ENCODE peak calls at places on chromosomes 5 and 9, in seven cellular contexts. One of them, this sample, is unnamed.

GRCh38 chr9:132247942-132248341 is 86.1 kb downstream of the NTNG2 start:
- DNase-seq in MM.1S: no peak
- DNase-seq in GM06990: no peak
- DNase-seq in Peyer's patch: no peak
- DNase-seq in IMR-90: no peak
- DNase-seq in brain microvascular endothelial cell: no peak
- DNase-seq in left ventricle myocardium inferior: no peak
- DNase-seq in this sample: no peak

GRCh38 chr5:132656774-132657355 is 1.1 kb upstream of the IL13 start:
- DNase-seq in left ventricle myocardium inferior: no peak
- DNase-seq in IMR-90: no peak
- DNase-seq in MM.1S: no peak
- DNase-seq in GM06990: peak; percentile 26
- DNase-seq in brain microvascular endothelial cell: no peak
- DNase-seq in Peyer's patch: no peak
- DNase-seq in this sample: no peak

GRCh38 chr5:60595183-60595582 is 104.8 kb downstream of the DEPDC1B start:
- DNase-seq in left ventricle myocardium inferior: no peak
- DNase-seq in IMR-90: no peak
- DNase-seq in brain microvascular endothelial cell: no peak
- DNase-seq in Peyer's patch: no peak
- DNase-seq in MM.1S: no peak
- DNase-seq in GM06990: no peak
- DNase-seq in this sample: no peak

GRCh38 chr9:34744295-34745221 is 34.6 kb upstream of the CCL21 start:
- DNase-seq in MM.1S: no peak
- DNase-seq in Peyer's patch: no peak
- DNase-seq in GM06990: no peak
- DNase-seq in IMR-90: peak; percentile 58
- DNase-seq in left ventricle myocardium inferior: peak; percentile 40
- DNase-seq in brain microvascular endothelial cell: peak; percentile 29
- DNase-seq in this sample: no peak

GRCh38 chr5:83942155-83942554 is 221.5 kb upstream of the HAPLN1 start:
- DNase-seq in brain microvascular endothelial cell: no peak
- DNase-seq in left ventricle myocardium inferior: no peak
- DNase-seq in GM06990: no peak
- DNase-seq in Peyer's patch: no peak
- DNase-seq in MM.1S: peak; percentile 70
- DNase-seq in IMR-90: no peak
- DNase-seq in this sample: no peak

GRCh38 chr5:122972877-122973276 is 63.6 kb downstream of the PPIC start:
- DNase-seq in Peyer's patch: no peak
- DNase-seq in MM.1S: no peak
- DNase-seq in GM06990: no peak
- DNase-seq in brain microvascular endothelial cell: peak; percentile 19
- DNase-seq in left ventricle myocardium inferior: no peak
- DNase-seq in IMR-90: peak; percentile 75
- DNase-seq in this sample: no peak

GRCh38 chr5:5141011-5141599 is 975 bp downstream of the ADAMTS16 start:
- DNase-seq in GM06990: no peak
- DNase-seq in MM.1S: no peak
- DNase-seq in left ventricle myocardium inferior: no peak
- DNase-seq in brain microvascular endothelial cell: no peak
- DNase-seq in IMR-90: no peak
- DNase-seq in Peyer's patch: no peak
- DNase-seq in this sample: no peak

GRCh38 chr9:88746029-88746743 is 211.2 kb downstream of the NXNL2 start:
- DNase-seq in left ventricle myocardium inferior: peak; percentile 51
- DNase-seq in IMR-90: peak; percentile 95
- DNase-seq in GM06990: no peak
- DNase-seq in brain microvascular endothelial cell: peak; percentile 94
- DNase-seq in MM.1S: no peak
- DNase-seq in Peyer's patch: no peak
- DNase-seq in this sample: no peak

GRCh38 chr9:137385061-137385655 is 37.8 kb downstream of the EXD3 start:
- DNase-seq in brain microvascular endothelial cell: no peak
- DNase-seq in GM06990: no peak
- DNase-seq in left ventricle myocardium inferior: peak; percentile 4
- DNase-seq in Peyer's patch: no peak
- DNase-seq in MM.1S: no peak
- DNase-seq in IMR-90: no peak
- DNase-seq in this sample: no peak

GRCh38 chr9:109908459-109909390 is 128.7 kb downstream of the PALM2AKAP2 start:
- DNase-seq in left ventricle myocardium inferior: no peak
- DNase-seq in MM.1S: no peak
- DNase-seq in Peyer's patch: no peak
- DNase-seq in IMR-90: peak; percentile 96
- DNase-seq in brain microvascular endothelial cell: peak; percentile 62
- DNase-seq in GM06990: no peak
- DNase-seq in this sample: no peak

GRCh38 chr9:129888085-129888808 is 53.0 kb downstream of the USP20 start:
- DNase-seq in Peyer's patch: peak; percentile 60
- DNase-seq in MM.1S: peak; percentile 99
- DNase-seq in IMR-90: no peak
- DNase-seq in left ventricle myocardium inferior: peak; percentile 53
- DNase-seq in brain microvascular endothelial cell: no peak
- DNase-seq in GM06990: peak; percentile 95
- DNase-seq in this sample: peak; percentile 82

GRCh38 chr9:129888809-129889460 is 53.7 kb downstream of the USP20 start:
- DNase-seq in MM.1S: no peak
- DNase-seq in left ventricle myocardium inferior: no peak
- DNase-seq in brain microvascular endothelial cell: no peak
- DNase-seq in IMR-90: no peak
- DNase-seq in GM06990: no peak
- DNase-seq in Peyer's patch: no peak
- DNase-seq in this sample: no peak

GRCh38 chr9:129886226-129887174 is 51.2 kb downstream of the USP20 start:
- DNase-seq in MM.1S: peak; percentile 58
- DNase-seq in left ventricle myocardium inferior: no peak
- DNase-seq in GM06990: peak; percentile 61
- DNase-seq in IMR-90: no peak
- DNase-seq in brain microvascular endothelial cell: no peak
- DNase-seq in Peyer's patch: no peak
- DNase-seq in this sample: no peak

GRCh38 chr9:129885670-129886106 is 50.4 kb downstream of the USP20 start:
- DNase-seq in Peyer's patch: peak; percentile 92
- DNase-seq in brain microvascular endothelial cell: peak; percentile 86
- DNase-seq in IMR-90: peak; percentile 89
- DNase-seq in GM06990: peak; percentile 90
- DNase-seq in MM.1S: peak; percentile 90
- DNase-seq in left ventricle myocardium inferior: peak; percentile 93
- DNase-seq in this sample: peak; percentile 96

DNA sequence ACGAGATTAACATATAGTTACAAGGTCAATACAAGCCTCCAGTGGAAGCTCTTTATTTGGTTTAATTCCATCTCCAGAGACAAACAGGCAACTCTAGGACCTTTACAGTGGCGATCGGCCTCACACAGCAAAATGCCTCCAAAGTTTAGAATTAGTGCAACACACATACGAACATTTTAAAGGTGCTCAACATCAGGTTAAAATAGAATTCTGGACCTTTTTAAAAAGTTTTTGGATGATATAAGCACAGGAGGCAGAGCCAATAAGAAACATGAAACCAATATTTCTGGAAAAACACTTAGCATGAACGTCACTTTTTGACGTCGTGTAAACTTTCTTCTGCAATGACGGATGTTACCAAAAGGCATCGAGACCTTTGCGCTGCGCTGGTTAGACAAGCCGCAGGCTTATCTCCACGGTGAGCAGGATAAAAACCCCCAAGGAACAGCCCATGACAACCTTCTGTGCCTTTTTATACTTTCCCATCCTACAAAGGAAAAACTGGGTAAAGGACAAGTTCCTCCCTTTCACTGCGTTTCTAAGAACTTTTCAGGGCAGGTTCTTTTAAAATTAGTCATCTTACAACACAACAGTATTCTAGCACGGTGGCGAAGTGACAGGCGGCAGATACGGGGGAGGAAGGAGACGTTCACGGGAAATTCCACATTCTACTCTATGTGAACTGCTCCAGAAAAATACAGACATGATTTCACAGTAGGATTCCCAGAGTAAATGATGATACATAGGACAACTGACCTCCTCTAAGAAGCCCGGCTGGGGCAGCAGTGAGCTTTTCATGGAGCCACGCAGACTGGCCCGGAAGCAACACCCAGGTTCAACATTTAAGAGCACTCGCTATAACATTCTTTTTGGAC is 52.2 kb downstream of the USP20 start:
- DNase-seq in MM.1S: peak; percentile 72
- DNase-seq in left ventricle myocardium inferior: no peak
- DNase-seq in IMR-90: peak; percentile 81
- DNase-seq in GM06990: no peak
- DNase-seq in Peyer's patch: no peak
- DNase-seq in brain microvascular endothelial cell: peak; percentile 73
- DNase-seq in this sample: no peak
- H3K4me3 ChIP-seq in MM.1S: peak overlapping the region; percentile 65
- H3K4me3 ChIP-seq in left ventricle myocardium inferior: peak overlapping the region; percentile 66
- H3K4me3 ChIP-seq in IMR-90: no peak overlapping the region
- H3K4me3 ChIP-seq in GM06990: peak overlapping the region; percentile 33
- H3K4me3 ChIP-seq in Peyer's patch: peak overlapping the region; percentile 11
- H3K4me3 ChIP-seq in brain microvascular endothelial cell: no peak overlapping the region
- H3K4me3 ChIP-seq in this sample: peak overlapping the region; percentile 42

DNA sequence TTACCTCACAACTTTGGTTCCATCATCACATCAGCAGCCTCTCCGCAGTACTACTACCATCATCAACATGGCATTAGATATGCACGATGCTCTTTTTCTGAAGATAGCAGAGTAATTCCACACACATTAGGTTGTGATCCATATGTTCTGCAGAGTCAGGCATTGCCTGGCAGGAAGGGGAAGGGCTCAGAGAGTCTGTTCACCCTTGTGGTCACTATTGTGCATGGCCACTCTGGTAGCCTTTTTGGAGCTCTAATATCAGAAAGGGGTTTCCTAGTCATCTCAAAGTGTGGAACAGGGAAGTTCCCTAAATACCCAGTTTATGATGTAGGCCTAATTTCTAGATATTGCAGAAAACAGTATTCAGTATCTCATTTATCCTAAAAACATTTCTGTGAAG is 373.6 kb downstream of the BNC2 start:
- DNase-seq in IMR-90: no peak
- DNase-seq in brain microvascular endothelial cell: no peak
- DNase-seq in MM.1S: no peak
- DNase-seq in left ventricle myocardium inferior: no peak
- DNase-seq in Peyer's patch: no peak
- DNase-seq in GM06990: no peak
- DNase-seq in this sample: no peak
- TF ChIP-seq CTCF in IMR-90: no peak
- TF ChIP-seq CTCF in brain microvascular endothelial cell: peak; percentile 30
- TF ChIP-seq CTCF in MM.1S: no peak
- TF ChIP-seq CTCF in left ventricle myocardium inferior: no peak
- TF ChIP-seq CTCF in Peyer's patch: no peak
- TF ChIP-seq CTCF in GM06990: no peak
- TF ChIP-seq CTCF in this sample: no peak

GRCh38 chr5:150117945-150118560 is 31.7 kb upstream of the CSF1R start:
- DNase-seq in Peyer's patch: peak; percentile 28
- DNase-seq in IMR-90: no peak
- DNase-seq in brain microvascular endothelial cell: no peak
- DNase-seq in left ventricle myocardium inferior: no peak
- DNase-seq in GM06990: no peak
- DNase-seq in MM.1S: no peak
- DNase-seq in this sample: no peak
- H3K36me3 ChIP-seq in Peyer's patch: peaks cover 24% of the 10 kb centered on the region
- H3K36me3 ChIP-seq in IMR-90: peaks cover 88% of the 10 kb centered on the region
- H3K36me3 ChIP-seq in brain microvascular endothelial cell: peaks cover 90% of the 10 kb centered on the region
- H3K36me3 ChIP-seq in left ventricle myocardium inferior: peaks cover 38% of the 10 kb centered on the region
- H3K36me3 ChIP-seq in GM06990: no peaks in the 10 kb centered on the region
- H3K36me3 ChIP-seq in MM.1S: no peaks in the 10 kb centered on the region
- H3K36me3 ChIP-seq in this sample: peaks cover 59% of the 10 kb centered on the region

DNA sequence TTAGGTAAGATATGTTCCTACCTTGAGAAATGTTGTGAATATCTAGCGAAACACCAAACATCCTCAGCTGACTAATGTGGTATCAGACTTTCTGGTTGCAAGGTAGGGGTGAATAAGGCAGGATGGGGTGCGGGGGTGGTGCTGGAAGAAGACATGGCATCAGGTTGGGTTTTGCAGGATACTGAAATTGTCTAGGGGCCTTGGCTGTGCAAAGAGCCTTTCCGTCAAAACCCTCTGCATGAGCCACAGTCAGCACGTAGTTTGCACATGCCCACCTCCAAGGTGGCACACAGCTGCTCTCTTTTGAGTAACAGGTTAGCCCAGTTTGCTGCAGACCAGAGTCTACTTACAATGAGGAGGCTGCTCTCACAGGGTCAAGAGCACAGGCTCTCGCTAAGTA is 42.0 kb downstream of the SFXN1 start:
- DNase-seq in GM06990: no peak
- DNase-seq in left ventricle myocardium inferior: no peak
- DNase-seq in brain microvascular endothelial cell: no peak
- DNase-seq in MM.1S: no peak
- DNase-seq in IMR-90: no peak
- DNase-seq in Peyer's patch: no peak
- DNase-seq in this sample: no peak
- H3K4me3 ChIP-seq in GM06990: no peak overlapping the region
- H3K4me3 ChIP-seq in left ventricle myocardium inferior: no peak overlapping the region
- H3K4me3 ChIP-seq in brain microvascular endothelial cell: no peak overlapping the region
- H3K4me3 ChIP-seq in MM.1S: no peak overlapping the region
- H3K4me3 ChIP-seq in IMR-90: no peak overlapping the region
- H3K4me3 ChIP-seq in Peyer's patch: no peak overlapping the region
- H3K4me3 ChIP-seq in this sample: no peak overlapping the region

DNA sequence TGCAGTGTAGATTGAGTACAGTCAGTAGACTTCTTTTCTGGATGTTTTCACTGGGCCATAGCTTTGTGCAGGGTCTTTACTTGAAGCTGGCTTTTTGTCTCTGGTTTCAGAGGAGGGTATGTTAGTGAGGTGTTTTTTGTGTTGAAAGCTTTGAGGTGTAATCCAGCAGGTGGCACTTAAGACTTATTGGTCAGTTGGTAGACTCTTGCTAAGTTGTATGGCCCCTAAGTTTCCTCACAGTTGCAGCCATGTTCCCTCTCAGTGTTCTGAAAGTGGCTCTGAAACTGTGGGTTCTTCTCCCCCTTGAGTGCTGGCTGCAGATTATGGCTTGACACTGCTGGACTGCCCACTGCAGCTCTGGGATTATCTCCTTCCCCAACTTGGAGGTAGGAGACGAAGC is 55.7 kb upstream of the SLC44A1 start:
- DNase-seq in brain microvascular endothelial cell: no peak
- DNase-seq in left ventricle myocardium inferior: no peak
- DNase-seq in IMR-90: no peak
- DNase-seq in MM.1S: peak; percentile 57
- DNase-seq in Peyer's patch: no peak
- DNase-seq in GM06990: no peak
- DNase-seq in this sample: no peak
- TF ChIP-seq CTCF in brain microvascular endothelial cell: no peak
- TF ChIP-seq CTCF in left ventricle myocardium inferior: peak; percentile 30
- TF ChIP-seq CTCF in IMR-90: no peak
- TF ChIP-seq CTCF in MM.1S: peak; percentile 33
- TF ChIP-seq CTCF in Peyer's patch: peak; percentile 18
- TF ChIP-seq CTCF in GM06990: peak; percentile 19
- TF ChIP-seq CTCF in this sample: no peak

This sample was measured in lower lobe of right lung.